ENCODE peak calls at places on chromosome 20, in eight cellular contexts. P is left ventricle myocardium inferior, L is PC-3, S is A549, E is cardiac muscle cell, I is fibroblast of the aortic adventitia, H is esophagus squamous epithelium, Z is Caco-2. N is an unnamed sample.

GRCh38 chr20:47296950-47297349 is 59.5 kb downstream of the ZMYND8 start:
- DNase-seq in Z (peak), L (peak), E (peak), I (peak), H (no peak), P (no peak), S (no peak), N (no peak)

GRCh38 chr20:43963233-43963632 is 48.6 kb downstream of the TOX2 start:
- DNase-seq in L (no peak), S (no peak), I (no peak), P (no peak), E (no peak), Z (no peak), H (no peak), N (peak)

GRCh38 chr20:14745830-14746229 is 408.4 kb upstream of the FLRT3 start:
- DNase-seq in S (no peak), L (no peak), Z (no peak), H (no peak), I (no peak), P (no peak), E (no peak), N (no peak)

GRCh38 chr20:24830649-24831048 is 118.4 kb upstream of the CST7 start:
- DNase-seq in E (no peak), L (no peak), H (no peak), S (no peak), I (no peak), P (no peak), Z (no peak), N (no peak)

GRCh38 chr20:5569021-5569420 is 181.2 kb upstream of the SHLD1 start:
- DNase-seq in S (peak), I (peak), L (peak), E (peak), H (no peak), Z (no peak), P (no peak), N (peak)

GRCh38 chr20:57220187-57221165 is 46.0 kb downstream of the BMP7 start:
- DNase-seq in Z (no peak), E (no peak), I (no peak), H (no peak), L (no peak), S (no peak), P (no peak), N (no peak)

GRCh38 chr20:8901237-8902025 is 167.5 kb upstream of the PLCB4 start:
- DNase-seq in I (peak), S (no peak), Z (no peak), H (no peak), P (peak), E (no peak), L (no peak), N (peak)

GRCh38 chr20:46174469-46175126 is 56.5 kb downstream of the CD40 start:
- DNase-seq in S (peak), I (peak), L (peak), Z (no peak), E (peak), H (no peak), P (peak), N (peak)

GRCh38 chr20:38094373-38094775 is 60.8 kb downstream of the RPRD1B start:
- DNase-seq in H (no peak), S (peak), L (peak), P (peak), E (peak), Z (no peak), I (peak), N (peak)

DNA sequence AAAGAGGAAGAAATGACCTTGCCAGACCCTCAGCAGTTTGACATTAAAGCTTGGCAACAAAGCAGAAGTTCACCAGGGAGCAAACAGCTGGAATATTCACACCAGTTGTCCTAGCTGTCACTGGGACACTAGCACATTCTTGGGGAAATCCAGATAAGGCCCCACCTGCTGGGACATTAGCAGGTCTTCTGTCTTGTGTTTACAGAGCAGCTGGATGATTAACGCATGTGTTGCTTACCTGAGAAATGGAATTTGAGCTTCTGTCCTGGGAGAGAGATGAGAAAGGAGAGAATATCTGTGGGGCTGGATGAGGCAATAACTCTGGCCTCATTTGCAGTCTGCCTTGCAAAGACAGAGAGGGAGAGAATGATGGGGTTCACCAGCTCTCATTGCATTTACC is 137.6 kb upstream of the RIN2 start:
- DNase-seq in Z (peak), P (no peak), S (no peak), I (no peak), H (no peak), L (peak), E (no peak), N (no peak)
- H3K4me3 ChIP-seq in Z (no peak), P (no peak), S (no peak), I (no peak), H (no peak), L (no peak), E (no peak), N (no peak)

GRCh38 chr20:7031222-7031621 is 263.7 kb downstream of the BMP2 start:
- DNase-seq in P (no peak), H (no peak), L (peak), Z (no peak), S (peak), E (peak), I (peak), N (no peak)
- TF ChIP-seq CTCF in P (no peak), H (no peak), L (peak), Z (peak), S (no peak), E (peak), I (peak), N (peak)

DNA sequence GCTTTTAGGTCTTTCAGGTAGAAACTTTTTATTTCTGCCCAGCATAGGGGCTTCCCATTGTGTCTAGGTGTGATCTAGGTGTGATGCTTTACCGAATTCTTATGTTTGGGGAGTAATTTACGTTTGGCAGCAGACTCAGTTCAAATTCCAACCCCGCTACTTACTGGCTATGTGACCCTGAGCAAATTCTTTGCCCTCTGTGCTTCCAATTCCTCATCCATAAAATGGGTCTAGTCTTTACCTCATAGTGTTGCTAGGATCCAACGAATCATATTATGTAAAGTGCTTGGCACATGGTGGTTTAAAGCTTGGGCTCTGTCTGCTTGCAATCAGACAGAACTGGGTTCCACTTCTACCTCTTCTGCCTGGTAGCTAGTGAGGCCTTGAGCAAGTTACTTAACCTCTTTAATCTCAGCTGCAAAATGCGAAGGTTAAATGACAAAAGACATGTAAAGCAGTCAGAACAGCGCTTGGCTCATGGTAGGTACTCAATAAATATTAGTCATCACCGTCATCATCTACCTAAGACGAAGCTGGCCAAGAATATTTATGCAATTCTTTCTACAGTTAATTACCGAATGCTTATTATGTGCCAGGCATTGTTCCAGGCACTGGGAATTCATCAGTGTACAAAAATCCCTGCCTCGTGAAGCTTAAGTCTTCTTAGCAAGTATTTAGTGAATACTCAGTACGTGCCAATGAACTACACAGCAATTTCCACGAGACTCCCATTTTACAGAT is 1.0 kb downstream of the NSFL1C start:
- DNase-seq in S (no peak), L (peak), E (no peak), P (no peak), H (no peak), Z (no peak), I (peak), N (peak)
- H3K4me3 ChIP-seq in S (peak), L (peak), E (peak), P (peak), H (peak), Z (peak), I (peak), N (peak)

GRCh38 chr20:61724376-61724775 is 341.3 kb downstream of the TAF4 start:
- DNase-seq in I (no peak), P (no peak), E (no peak), S (peak), L (no peak), H (no peak), Z (no peak), N (no peak)
- TF ChIP-seq CTCF in I (no peak), P (peak), E (no peak), S (peak), L (peak), H (no peak), Z (peak), N (peak)

GRCh38 chr20:2688041-2688591 is 4.5 kb upstream of the EBF4 start:
- DNase-seq in I (peak), P (peak), H (no peak), S (no peak), E (peak), L (peak), Z (peak), N (peak)
- H3K4me3 ChIP-seq in I (no peak), P (no peak), H (no peak), S (no peak), E (no peak), L (no peak), Z (no peak), N (no peak)

GRCh38 chr20:3238616-3239025 is 369 bp downstream of the SLC4A11 start:
- DNase-seq in P (no peak), Z (no peak), I (peak), E (peak), H (no peak), S (peak), L (peak), N (no peak)

GRCh38 chr20:3239867-3240775 is 1.1 kb upstream of the SLC4A11 start:
- DNase-seq in I (peak), E (peak), H (no peak), P (no peak), L (no peak), Z (no peak), S (no peak), N (peak)

GRCh38 chr20:3239026-3239866 is at the start of gene SLC4A11:
- DNase-seq in H (no peak), Z (peak), P (peak), I (peak), S (peak), E (peak), L (peak), N (peak)

GRCh38 chr20:3237011-3237957 is 1.7 kb downstream of the SLC4A11 start:
- DNase-seq in E (no peak), L (no peak), P (no peak), S (no peak), I (no peak), Z (no peak), H (no peak), N (no peak)

GRCh38 chr20:3237958-3238615 is 903 bp downstream of the SLC4A11 start:
- DNase-seq in Z (no peak), S (no peak), E (no peak), I (no peak), L (no peak), P (no peak), H (no peak), N (no peak)
- TF ChIP-seq CTCF in Z (no peak), S (no peak), E (no peak), I (no peak), L (no peak), P (no peak), H (no peak), N (no peak)

GRCh38 chr20:50007369-50007768 is 24.6 kb downstream of the SNAI1 start:
- DNase-seq in I (no peak), Z (no peak), S (no peak), P (no peak), E (no peak), L (no peak), H (no peak), N (no peak)

GRCh38 chr20:50013976-50014375 is 31.2 kb downstream of the SNAI1 start:
- DNase-seq in E (no peak), Z (no peak), P (no peak), L (no peak), H (no peak), I (no peak), S (no peak), N (no peak)

GRCh38 chr20:50008007-50008406 is 25.2 kb downstream of the SNAI1 start:
- DNase-seq in Z (no peak), L (no peak), I (no peak), H (no peak), S (no peak), E (no peak), P (no peak), N (no peak)

GRCh38 chr20:50012282-50013263 is 29.8 kb downstream of the SNAI1 start:
- DNase-seq in L (no peak), E (no peak), H (no peak), I (no peak), P (no peak), S (no peak), Z (peak), N (no peak)

DNA sequence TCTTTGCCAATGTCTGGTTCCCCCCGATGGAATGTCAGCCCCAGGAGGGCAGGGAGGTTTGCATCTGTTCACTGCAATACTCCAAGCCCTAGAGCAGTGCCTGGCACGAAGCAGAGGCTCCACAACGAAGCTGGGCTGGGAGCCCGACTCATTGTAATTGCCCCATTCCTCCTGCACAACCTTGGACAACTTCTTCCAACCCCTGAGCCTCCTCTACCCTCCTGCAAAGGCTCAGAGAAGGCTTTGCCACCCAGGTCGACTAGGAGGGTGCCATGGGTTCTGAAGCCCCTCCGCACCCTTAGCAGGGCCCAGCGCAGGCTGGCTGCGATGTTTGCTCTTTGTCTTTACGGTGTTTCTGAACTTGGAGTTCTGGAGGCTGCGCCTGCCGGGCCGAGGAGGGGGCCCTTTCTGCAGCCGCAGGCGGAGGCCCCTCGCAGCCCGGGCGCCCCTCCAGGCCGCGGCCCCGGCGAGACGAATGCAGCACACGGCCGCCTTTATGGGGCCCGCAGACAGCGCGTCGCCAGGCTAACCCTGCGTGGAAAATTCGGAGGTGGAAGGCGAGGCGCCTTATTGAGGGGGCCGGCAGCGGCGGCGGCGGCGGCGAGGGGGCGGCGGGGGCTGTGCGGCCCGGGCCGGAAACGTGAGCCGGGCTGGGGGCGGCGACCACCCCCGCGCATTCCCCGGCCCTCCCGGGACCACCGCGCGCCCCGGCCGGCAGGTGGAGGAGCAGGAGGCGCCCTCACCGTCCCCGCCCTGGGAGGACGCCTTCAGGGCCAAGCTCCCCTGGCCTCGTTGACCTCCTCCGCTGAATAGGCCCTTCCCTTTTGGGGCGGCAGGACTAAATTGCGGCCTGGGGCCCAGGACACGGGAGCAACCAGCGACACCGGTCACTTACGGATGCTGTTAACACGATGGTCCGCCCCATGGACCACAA is 27.0 kb downstream of the SNAI1 start:
- DNase-seq in L (no peak), P (no peak), E (no peak), H (no peak), I (no peak), Z (no peak), S (no peak), N (no peak)
- H3K4me3 ChIP-seq in L (no peak), P (peak), E (no peak), H (peak), I (no peak), Z (no peak), S (no peak), N (no peak)

GRCh38 chr20:63979549-63980316 is at the start of gene SAMD10:
- DNase-seq in Z (peak), H (no peak), I (no peak), L (peak), E (peak), P (no peak), S (no peak), N (no peak)
- TF ChIP-seq CTCF in Z (peak), H (no peak), I (no peak), L (no peak), E (no peak), P (peak), S (no peak), N (no peak)

DNA sequence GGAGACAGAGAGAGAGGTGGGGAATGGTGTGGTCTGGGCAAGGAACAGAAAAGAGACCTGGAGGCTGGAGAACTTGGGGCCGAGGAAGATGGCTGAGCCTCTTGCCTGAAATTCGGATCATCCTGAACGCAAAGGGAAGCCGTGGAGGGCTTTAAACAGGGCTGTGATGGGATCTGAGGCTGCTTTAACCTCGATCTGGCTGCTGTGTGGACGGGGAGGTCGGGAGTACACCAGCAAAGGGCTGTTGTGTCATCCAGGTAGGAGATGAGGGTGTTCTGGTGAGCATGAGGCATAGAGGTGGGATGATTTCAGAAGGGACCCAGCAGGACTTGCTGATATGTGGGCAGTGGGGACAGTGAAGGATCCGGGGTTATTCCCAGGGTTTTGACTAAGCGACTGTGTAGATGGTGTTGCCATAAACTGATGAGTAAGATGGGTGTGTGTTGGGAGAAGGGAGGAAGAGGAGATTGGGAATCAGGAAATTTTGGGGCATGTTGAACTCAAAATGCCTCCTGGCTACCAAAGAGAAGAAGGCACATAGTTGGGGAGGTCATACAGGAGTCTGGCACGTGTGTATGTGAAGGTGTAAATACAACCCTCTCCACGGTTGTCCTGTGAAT is 158.5 kb downstream of the NFATC2 start:
- DNase-seq in S (no peak), E (no peak), P (no peak), I (no peak), Z (no peak), L (peak), H (no peak), N (peak)
- H3K4me3 ChIP-seq in S (no peak), E (no peak), P (no peak), I (no peak), Z (no peak), L (peak), H (no peak), N (no peak)

N was measured in fibroblast of mammary gland.